ENCODE peak calls at places on chromosomes 13 and 19, in seven cellular contexts. B, D, Y, E, C, O and Z are unnamed samples.

GRCh38 chr13:110306960-110307696 is at the start of the genes COL4A1 and COL4A2:
- DNase-seq in O (peak), D (peak), C (no peak), E (peak), B (no peak), Y (no peak), Z (peak)

GRCh38 chr13:51006067-51006800 is 96.6 kb downstream of the RNASEH2B start:
- DNase-seq in C (no peak), Y (no peak), D (no peak), E (no peak), B (no peak), O (no peak), Z (no peak)

GRCh38 chr19:13764821-13765394 is 586 bp downstream of the MRI1 start:
- DNase-seq in B (no peak), C (peak), O (no peak), E (no peak), D (no peak), Y (no peak), Z (no peak)

GRCh38 chr19:9721861-9722260 is 46.7 kb downstream of the ZNF846 start:
- DNase-seq in E (no peak), C (no peak), D (no peak), Y (no peak), B (no peak), O (no peak), Z (no peak)

GRCh38 chr19:44141191-44142013 is at the start of gene ZNF234:
- DNase-seq in B (peak), Y (peak), O (peak), D (peak), E (peak), C (peak), Z (peak)

GRCh38 chr19:58381460-58382220 is 810 bp upstream of the ZNF837 start:
- DNase-seq in E (no peak), O (no peak), C (no peak), Y (no peak), D (no peak), B (no peak), Z (no peak)

GRCh38 chr13:110411316-110412105 is 104.4 kb downstream of the COL4A2 start:
- DNase-seq in Y (no peak), O (no peak), B (no peak), D (no peak), E (peak), C (no peak), Z (no peak)

GRCh38 chr13:31846984-31847752 is 107.8 kb downstream of the RXFP2 start:
- DNase-seq in D (peak), E (no peak), O (no peak), C (no peak), Y (no peak), B (no peak), Z (no peak)

GRCh38 chr19:57830071-57830602 is at the start of gene ZNF587B:
- DNase-seq in O (peak), C (peak), D (peak), Y (no peak), B (no peak), E (no peak), Z (no peak)

GRCh38 chr13:111247552-111247951 is 72.9 kb upstream of the TEX29 start:
- DNase-seq in Y (no peak), E (no peak), B (no peak), C (no peak), O (no peak), D (no peak), Z (no peak)

GRCh38 chr13:100584901-100585300 is 3.7 kb downstream of the GGACT start:
- DNase-seq in C (no peak), D (no peak), B (no peak), E (no peak), Y (no peak), O (no peak), Z (no peak)

GRCh38 chr13:24931450-24932217 is 164.3 kb upstream of the PABPC3 start:
- DNase-seq in O (no peak), D (no peak), Y (no peak), C (no peak), E (no peak), B (no peak), Z (no peak)

GRCh38 chr13:76991432-76991795 is 467 bp upstream of the CLN5 start:
- DNase-seq in C (peak), B (no peak), E (peak), O (peak), D (no peak), Y (peak), Z (no peak)

GRCh38 chr13:45289936-45290563 is 50.9 kb downstream of the TPT1 start:
- DNase-seq in E (no peak), B (no peak), D (no peak), O (no peak), Y (no peak), C (no peak), Z (no peak)

GRCh38 chr19:57949702-57950101 is 2.2 kb upstream of the ZNF256 start:
- DNase-seq in C (no peak), Y (no peak), D (no peak), B (no peak), O (no peak), E (no peak), Z (no peak)

GRCh38 chr13:61187471-61187870 is 228.2 kb downstream of the PCDH20 start:
- DNase-seq in O (no peak), C (no peak), Y (no peak), E (no peak), B (no peak), D (no peak), Z (no peak)

GRCh38 chr19:17703823-17704463 is 15.3 kb upstream of the MAP1S start:
- DNase-seq in E (no peak), B (no peak), D (no peak), C (peak), Y (peak), O (no peak), Z (peak)

GRCh38 chr19:39194832-39195542 is 1.8 kb upstream of the NCCRP1 start:
- DNase-seq in Y (no peak), D (no peak), C (no peak), O (no peak), B (peak), E (peak), Z (no peak)

GRCh38 chr19:44499559-44499958 is 763 bp downstream of the ZNF180 start:
- DNase-seq in E (no peak), Y (no peak), C (no peak), O (no peak), D (peak), B (no peak), Z (no peak)

GRCh38 chr19:10780368-10780767 is 55.6 kb downstream of the TMED1 start:
- DNase-seq in C (no peak), B (no peak), D (no peak), E (no peak), Y (no peak), O (peak), Z (peak)

GRCh38 chr13:30997697-30998547 is 65.5 kb downstream of the TEX26 start:
- DNase-seq in E (no peak), O (no peak), Y (no peak), C (no peak), B (no peak), D (no peak), Z (no peak)

GRCh38 chr13:98974053-98974452 is 3.8 kb downstream of the DOCK9 start:
- DNase-seq in O (no peak), D (no peak), E (no peak), Y (no peak), B (no peak), C (no peak), Z (no peak)

GRCh38 chr19:47019431-47020041 is at the start of gene NPAS1:
- DNase-seq in D (no peak), E (no peak), Y (no peak), C (no peak), B (no peak), O (no peak), Z (no peak)

GRCh38 chr13:37381502-37381901 is 217.1 kb downstream of the POSTN start:
- DNase-seq in D (no peak), B (no peak), E (no peak), Y (no peak), O (no peak), C (no peak), Z (no peak)

GRCh38 chr19:40598918-40599307 is 2.3 kb upstream of the LTBP4 start:
- DNase-seq in E (no peak), Y (no peak), D (no peak), C (peak), B (no peak), O (no peak), Z (no peak)

GRCh38 chr19:11530432-11530831 is 1.5 kb upstream of the ECSIT start:
- DNase-seq in Y (peak), D (no peak), B (peak), E (peak), O (peak), C (peak), Z (peak)

GRCh38 chr13:74667656-74668055 is 533.5 kb upstream of the KLF12 start:
- DNase-seq in C (no peak), O (no peak), D (no peak), B (no peak), Y (no peak), E (no peak), Z (no peak)

GRCh38 chr13:80399340-80400163 is 58.6 kb upstream of the SPRY2 start:
- DNase-seq in D (no peak), Y (no peak), B (peak), C (peak), E (no peak), O (peak), Z (no peak)

GRCh38 chr19:658916-659839 is 3.8 kb downstream of the RNF126 start:
- DNase-seq in C (peak), E (no peak), Y (no peak), B (no peak), D (no peak), O (peak), Z (no peak)

GRCh38 chr19:10407102-10407501 is 3.8 kb upstream of the CDC37 start:
- DNase-seq in D (no peak), Y (no peak), E (no peak), B (no peak), C (no peak), O (no peak), Z (no peak)

GRCh38 chr13:74024856-74025255 is 109.3 kb downstream of the KLF12 start:
- DNase-seq in C (no peak), B (no peak), D (no peak), E (no peak), O (no peak), Y (no peak), Z (no peak)

GRCh38 chr19:51096473-51097165 is 11.6 kb downstream of the CTU1 start:
- DNase-seq in C (no peak), Y (no peak), E (no peak), O (no peak), B (peak), D (no peak), Z (peak)

GRCh38 chr19:58248886-58249285 is 20.2 kb downstream of the ZNF544 start:
- DNase-seq in Y (no peak), E (no peak), B (no peak), D (no peak), C (no peak), O (no peak), Z (no peak)

GRCh38 chr13:65530688-65531087 is 1699.4 kb downstream of the PCDH9 start:
- DNase-seq in E (no peak), B (no peak), D (no peak), Y (no peak), O (no peak), C (no peak), Z (no peak)

GRCh38 chr19:2589441-2589840 is 113.1 kb downstream of the GNG7 start:
- DNase-seq in C (peak), B (no peak), O (no peak), D (no peak), Y (no peak), E (no peak), Z (no peak)